ENCODE peak calls at places on chromosomes 3 and 15, in ten cellular contexts. L is hypothalamus; K is activated CD8-positive, alpha-beta memory T cell treated with anti-CD3 and anti-CD28 coated beads, Interleukin-2, amount 50 U/mL, for 4 hours; U is anterior cingulate cortex; C is GM23248; J is C1 segment of cervical spinal cord; N is AG09309; G is activated T-helper 1 cell treated with anti-CD3 and anti-CD28 coated beads, Interleukin-2, amount 50 U/mL, for 16 hours; Q is HTR-8/SVneo; P is activated T-helper 2 cell treated with anti-CD3 and anti-CD28 coated beads, Interferon-gamma antibody, Interleukin-2, Interleukin-4, amounts not matched to agents 10 μg/mL and 5 μg/mL and 100 μg/mL, durations not matched to agents 14 hours and 24 hours and 36 hours. A is an unnamed sample.

GRCh38 chr3:78724886-78725285 is 1042.9 kb downstream of the ROBO1 start:
- DNase-seq in L (no peak), P (no peak), G (no peak), Q (no peak), C (no peak), N (no peak), U (no peak), J (no peak), K (no peak), A (no peak)

GRCh38 chr3:15206662-15207576 is 873 bp downstream of the CAPN7 start:
- DNase-seq in G (no peak), L (no peak), K (no peak), J (no peak), Q (no peak), U (no peak), N (no peak), P (peak), C (peak), A (no peak)

GRCh38 chr15:62559049-62559733 is 394.1 kb upstream of the C2CD4B start:
- DNase-seq in N (peak), G (no peak), J (no peak), Q (no peak), U (peak), P (no peak), C (peak), L (no peak), K (no peak), A (no peak)

GRCh38 chr3:132790806-132791205 is 68.6 kb upstream of the NPHP3 start:
- DNase-seq in P (no peak), G (no peak), U (no peak), L (no peak), N (no peak), J (no peak), K (no peak), Q (no peak), C (no peak), A (no peak)

GRCh38 chr3:172877011-172877410 is 126.5 kb downstream of the ECT2 start:
- DNase-seq in L (no peak), C (no peak), N (no peak), Q (no peak), K (no peak), P (no peak), U (no peak), G (no peak), J (no peak), A (no peak)

GRCh38 chr3:113556556-113557335 is 24.4 kb downstream of the SIDT1 start:
- DNase-seq in J (no peak), C (no peak), U (no peak), P (no peak), G (no peak), L (no peak), Q (no peak), K (no peak), N (no peak), A (no peak)

GRCh38 chr3:178385280-178385952 is 150.8 kb upstream of the KCNMB2 start:
- DNase-seq in G (no peak), N (no peak), P (no peak), J (peak), C (peak), Q (peak), L (peak), U (no peak), K (no peak), A (no peak)

GRCh38 chr3:47410801-47411646 is 30.2 kb downstream of the PTPN23 start:
- DNase-seq in L (no peak), G (no peak), C (no peak), U (no peak), N (no peak), K (no peak), P (no peak), J (no peak), Q (no peak), A (no peak)

GRCh38 chr15:100986158-100986896 is 67.2 kb downstream of the LRRK1 start:
- DNase-seq in J (no peak), U (no peak), P (no peak), L (no peak), N (no peak), C (no peak), K (no peak), Q (no peak), G (no peak), A (no peak)

GRCh38 chr3:9169951-9170850 is 79.2 kb downstream of the SRGAP3 start:
- DNase-seq in C (no peak), U (no peak), Q (no peak), G (no peak), N (no peak), L (no peak), P (peak), K (no peak), J (no peak), A (no peak)

GRCh38 chr3:86563358-86563970 is 427.5 kb downstream of the VGLL3 start:
- DNase-seq in K (no peak), L (no peak), P (no peak), U (no peak), N (peak), G (no peak), J (no peak), Q (peak), C (peak), A (no peak)

GRCh38 chr3:61894988-61895935 is 333.9 kb downstream of the PTPRG start:
- DNase-seq in Q (peak), N (peak), L (no peak), K (peak), P (peak), G (no peak), C (peak), U (no peak), J (no peak), A (no peak)

GRCh38 chr3:30752961-30753360 is 141.5 kb downstream of the GADL1 start:
- DNase-seq in U (no peak), P (no peak), K (no peak), J (no peak), Q (peak), G (no peak), N (peak), L (no peak), C (peak), A (no peak)

GRCh38 chr3:39193391-39193790 is 996 bp upstream of the XIRP1 start:
- DNase-seq in P (peak), C (peak), Q (no peak), N (no peak), K (no peak), G (no peak), J (no peak), L (no peak), U (no peak), A (no peak)

GRCh38 chr3:170021083-170021482 is 16.7 kb upstream of the GPR160 start:
- DNase-seq in U (no peak), N (no peak), G (no peak), Q (no peak), K (no peak), C (peak), P (no peak), J (no peak), L (no peak), A (no peak)

GRCh38 chr3:112718516-112718915 is 77.6 kb upstream of the CCDC80 start:
- DNase-seq in N (no peak), L (no peak), C (no peak), J (no peak), Q (no peak), U (no peak), G (no peak), K (no peak), P (no peak), A (no peak)

GRCh38 chr15:74725845-74726773 is 781 bp upstream of the CYP1A1 start:
- DNase-seq in K (peak), C (peak), Q (peak), G (peak), J (no peak), N (no peak), P (peak), L (no peak), U (no peak), A (no peak)

GRCh38 chr3:105957722-105958121 is 88.9 kb upstream of the CBLB start:
- DNase-seq in U (no peak), L (no peak), K (no peak), C (peak), J (no peak), Q (no peak), P (no peak), N (peak), G (no peak), A (no peak)

GRCh38 chr3:186477033-186477432 is 67.1 kb downstream of the CRYGS start:
- DNase-seq in Q (no peak), L (no peak), P (no peak), J (no peak), N (no peak), G (no peak), C (no peak), K (no peak), U (no peak), A (no peak)

GRCh38 chr15:94631608-94632007 is 400.2 kb downstream of the MCTP2 start:
- DNase-seq in C (no peak), Q (no peak), U (no peak), K (no peak), J (no peak), G (no peak), N (no peak), P (no peak), L (no peak), A (no peak)

GRCh38 chr3:116059421-116060096 is 385.7 kb downstream of the LSAMP start:
- DNase-seq in U (no peak), Q (peak), J (no peak), G (no peak), L (no peak), P (no peak), C (peak), N (peak), K (no peak), A (no peak)

GRCh38 chr3:114519415-114519814 is 225.6 kb downstream of the TIGIT start:
- DNase-seq in G (no peak), N (no peak), K (no peak), P (no peak), C (peak), U (no peak), L (no peak), Q (no peak), J (no peak), A (peak)

GRCh38 chr3:121481116-121481895 is 64.5 kb downstream of the POLQ start:
- DNase-seq in P (no peak), K (no peak), G (no peak), U (no peak), N (no peak), L (no peak), C (peak), Q (no peak), J (no peak), A (no peak)

GRCh38 chr3:139319428-139320402 is 24.1 kb upstream of the MRPS22 start:
- DNase-seq in J (no peak), G (no peak), L (no peak), U (no peak), N (no peak), Q (no peak), C (no peak), K (no peak), P (no peak), A (no peak)

GRCh38 chr15:65914981-65915925 is 46.0 kb downstream of the RAB11A start:
- DNase-seq in N (no peak), K (no peak), L (no peak), U (no peak), C (no peak), J (no peak), Q (no peak), P (no peak), G (no peak), A (no peak)

GRCh38 chr15:37907136-37907535 is 27.3 kb upstream of the TMCO5A start:
- DNase-seq in J (no peak), N (no peak), Q (no peak), P (no peak), U (no peak), C (peak), K (no peak), G (no peak), L (no peak), A (no peak)

A was measured in substantia nigra.